ENCODE peak calls at places on chromosomes 3 and 15, in six cellular contexts. S is fibroblast of lung; X is kidney epithelial cell; Q is T-helper 1 cell; R is activated naive CD4-positive, alpha-beta T cell treated with Interleukin-2 at 50 U/mL for 16 hours; Y is amygdala. G is an unnamed sample.
A peak's percentile ranks its signal among the peaks of the same experiment; 100 is the strongest.

GRCh38 chr15:56240390-56240789 is 3.3 kb downstream of the RFX7 start:
- DNase-seq in S (no peak), X (no peak), Q (no peak), R (no peak), Y (no peak), G (no peak)

GRCh38 chr3:128621234-128621633 is 29.4 kb downstream of the RPN1 start:
- DNase-seq in S (no peak), X (no peak), Q (no peak), R (no peak), Y (no peak), G (no peak)

GRCh38 chr3:16147226-16147625 is 27.3 kb upstream of the GALNT15 start:
- DNase-seq in S (peak; percentile 65), X (no peak), Q (no peak), R (no peak), Y (no peak), G (peak; percentile 61)

GRCh38 chr3:190456779-190457178 is 7.1 kb upstream of the TMEM207 start:
- DNase-seq in S (no peak), X (no peak), Q (no peak), R (no peak), Y (no peak), G (no peak)

GRCh38 chr15:26376243-26376642 is 396.6 kb downstream of the GABRB3 start:
- DNase-seq in S (no peak), X (no peak), Q (no peak), R (no peak), Y (no peak), G (peak; percentile 0)

GRCh38 chr3:173529062-173529711 is 131.6 kb downstream of the NLGN1 start:
- DNase-seq in S (peak; percentile 13), X (no peak), Q (no peak), R (no peak), Y (no peak), G (peak; percentile 22)

GRCh38 chr3:126488205-126488604 is 12.5 kb upstream of the ZXDC start:
- DNase-seq in S (no peak), X (no peak), Q (no peak), R (no peak), Y (no peak), G (no peak)

GRCh38 chr3:28317438-28318022 is 31.0 kb upstream of the ZCWPW2 start:
- DNase-seq in S (peak; percentile 29), X (no peak), Q (peak; percentile 15), R (peak; percentile 9), Y (no peak), G (peak; percentile 67)

GRCh38 chr3:127606981-127607595 is 8.9 kb downstream of the MCM2 start:
- DNase-seq in S (no peak), X (no peak), Q (no peak), R (no peak), Y (no peak), G (no peak)

GRCh38 chr3:6524479-6524878 is 336.4 kb upstream of the GRM7 start:
- DNase-seq in S (no peak), X (no peak), Q (no peak), R (no peak), Y (no peak), G (no peak)

GRCh38 chr3:23682646-23683045 is 123.1 kb upstream of the UBE2E1 start:
- DNase-seq in S (no peak), X (no peak), Q (no peak), R (no peak), Y (no peak), G (no peak)

GRCh38 chr3:146104068-146104467 is 56.9 kb downstream of the PLOD2 start:
- DNase-seq in S (no peak), X (no peak), Q (no peak), R (no peak), Y (no peak), G (no peak)

GRCh38 chr3:39531066-39531465 is 63.6 kb downstream of the MOBP start:
- DNase-seq in S (peak; percentile 4), X (no peak), Q (no peak), R (no peak), Y (no peak), G (no peak)

GRCh38 chr3:128369881-128370642 is 96.6 kb downstream of the DNAJB8 start:
- DNase-seq in S (no peak), X (no peak), Q (no peak), R (no peak), Y (no peak), G (no peak)

GRCh38 chr15:93362821-93363220 is 273.8 kb upstream of the RGMA start:
- DNase-seq in S (no peak), X (no peak), Q (no peak), R (no peak), Y (no peak), G (no peak)

GRCh38 chr3:57655727-57656126 is 37.1 kb downstream of the DENND6A start:
- DNase-seq in S (no peak), X (no peak), Q (no peak), R (no peak), Y (no peak), G (no peak)

GRCh38 chr3:134640872-134641470 is 9.9 kb downstream of the KY start:
- DNase-seq in S (peak; percentile 34), X (no peak), Q (no peak), R (no peak), Y (no peak), G (peak; percentile 68)

GRCh38 chr3:151813777-151814176 is at the start of gene AADAC:
- DNase-seq in S (no peak), X (no peak), Q (no peak), R (no peak), Y (no peak), G (peak; percentile 25)